ENCODE peak calls at places on chromosomes 3 and 15, in five cellular contexts. I, G, V, W and O are unnamed samples.
A peak's percentile ranks its signal among the peaks of the same experiment; 100 is the strongest.

GRCh38 chr3:46685446-46685845 is 8.0 kb downstream of the ALS2CL start:
- DNase-seq in I (no peak), G (no peak), V (no peak), W (no peak), O (no peak)

GRCh38 chr3:128322030-128323022 is 144.4 kb downstream of the DNAJB8 start:
- DNase-seq in I (no peak), G (peak; percentile 16), V (no peak), W (peak; percentile 44), O (peak; percentile 58)

GRCh38 chr3:120471643-120472042 is 20.9 kb upstream of the FSTL1 start:
- DNase-seq in I (no peak), G (no peak), V (no peak), W (no peak), O (no peak)

GRCh38 chr3:196868297-196868661 is 559 bp downstream of the SENP5 start:
- DNase-seq in I (no peak), G (peak; percentile 1), V (peak; percentile 32), W (peak; percentile 5), O (peak; percentile 48)

GRCh38 chr3:17339233-17339632 is 403.2 kb downstream of the TBC1D5 start:
- DNase-seq in I (no peak), G (no peak), V (no peak), W (no peak), O (no peak)

GRCh38 chr15:42737529-42738328 is 801 bp upstream of the CDAN1 start:
- DNase-seq in I (no peak), G (no peak), V (no peak), W (no peak), O (no peak)

GRCh38 chr3:147411235-147411607 is 2.1 kb downstream of the ZIC1 start:
- DNase-seq in I (no peak), G (no peak), V (peak; percentile 38), W (no peak), O (no peak)

GRCh38 chr3:11847607-11848006 is 922 bp upstream of the TAMM41 start:
- DNase-seq in I (no peak), G (no peak), V (no peak), W (no peak), O (peak; percentile 43)

GRCh38 chr3:173135059-173135458 is 6.0 kb downstream of the SPATA16 start:
- DNase-seq in I (no peak), G (no peak), V (no peak), W (no peak), O (no peak)

GRCh38 chr3:24830230-24831152 is 335.8 kb upstream of the THRB start:
- DNase-seq in I (no peak), G (no peak), V (no peak), W (no peak), O (no peak)

GRCh38 chr3:185998136-185998535 is 60.3 kb upstream of the TRA2B start:
- DNase-seq in I (no peak), G (no peak), V (no peak), W (no peak), O (no peak)

GRCh38 chr15:100958326-100959065 is 39.3 kb downstream of the LRRK1 start:
- DNase-seq in I (peak; percentile 52), G (no peak), V (no peak), W (no peak), O (no peak)

GRCh38 chr3:60578936-60579335 is 672.3 kb downstream of the FHIT start:
- DNase-seq in I (no peak), G (no peak), V (no peak), W (no peak), O (no peak)

GRCh38 chr3:195558602-195559001 is 15.5 kb upstream of the PPP1R2 start:
- DNase-seq in I (no peak), G (no peak), V (peak; percentile 80), W (no peak), O (peak; percentile 38)

GRCh38 chr3:52062499-52062898 is 6.1 kb upstream of the DUSP7 start:
- DNase-seq in I (peak; percentile 91), G (no peak), V (no peak), W (no peak), O (no peak)

GRCh38 chr3:111761309-111761795 is 97.7 kb upstream of the PHLDB2 start:
- DNase-seq in I (no peak), G (no peak), V (no peak), W (no peak), O (no peak)

GRCh38 chr3:12854550-12854949 is 13.2 kb upstream of the RPL32 start:
- DNase-seq in I (no peak), G (no peak), V (no peak), W (no peak), O (no peak)

GRCh38 chr15:66044837-66045236 is 175.5 kb downstream of the RAB11A start:
- DNase-seq in I (no peak), G (no peak), V (no peak), W (no peak), O (no peak)

GRCh38 chr3:11328196-11328945 is 56.2 kb downstream of the ATG7 start:
- DNase-seq in I (no peak), G (no peak), V (no peak), W (no peak), O (no peak)

GRCh38 chr15:45704329-45705249 is 69.8 kb downstream of the SQOR start:
- DNase-seq in I (no peak), G (no peak), V (no peak), W (peak; percentile 2), O (peak; percentile 64)

GRCh38 chr3:81910244-81910852 is 148.9 kb upstream of the GBE1 start:
- DNase-seq in I (peak; percentile 12), G (no peak), V (peak; percentile 3), W (no peak), O (no peak)

GRCh38 chr3:150005243-150006102 is 34.8 kb upstream of the PFN2 start:
- DNase-seq in I (no peak), G (no peak), V (no peak), W (no peak), O (no peak)

GRCh38 chr3:134313839-134314587 is 60.2 kb downstream of the AMOTL2 start:
- DNase-seq in I (no peak), G (no peak), V (no peak), W (no peak), O (no peak)

GRCh38 chr3:81249540-81250029 is 511.9 kb downstream of the GBE1 start:
- DNase-seq in I (peak; percentile 1), G (no peak), V (peak; percentile 2), W (no peak), O (peak; percentile 1)

GRCh38 chr3:171242951-171243350 is 216.4 kb upstream of the SLC2A2 start:
- DNase-seq in I (no peak), G (no peak), V (no peak), W (no peak), O (no peak)

GRCh38 chr3:72630614-72631344 is 217.5 kb downstream of the SHQ1 start:
- DNase-seq in I (no peak), G (no peak), V (peak; percentile 42), W (no peak), O (no peak)

GRCh38 chr3:171088984-171089754 is 62.6 kb upstream of the SLC2A2 start:
- DNase-seq in I (no peak), G (no peak), V (peak; percentile 77), W (no peak), O (no peak)

GRCh38 chr15:28023933-28024888 is 74.9 kb downstream of the OCA2 start:
- DNase-seq in I (no peak), G (no peak), V (no peak), W (no peak), O (no peak)

GRCh38 chr3:22269827-22270226 is 518.8 kb upstream of the ZNF385D start:
- DNase-seq in I (peak; percentile 2), G (no peak), V (no peak), W (no peak), O (no peak)

GRCh38 chr15:56244811-56245576 is 1.3 kb upstream of the RFX7 start:
- DNase-seq in I (no peak), G (no peak), V (no peak), W (peak; percentile 5), O (peak; percentile 30)

GRCh38 chr3:9682123-9682522 is 21.5 kb upstream of the CPNE9 start:
- DNase-seq in I (no peak), G (no peak), V (no peak), W (no peak), O (no peak)

GRCh38 chr3:122957707-122958210 is 69.8 kb downstream of the SEMA5B start:
- DNase-seq in I (no peak), G (no peak), V (no peak), W (no peak), O (no peak)

GRCh38 chr15:101142711-101143110 is 109.1 kb downstream of the CHSY1 start:
- DNase-seq in I (no peak), G (no peak), V (no peak), W (no peak), O (no peak)

GRCh38 chr15:36422631-36423030 is 156.8 kb upstream of the CDIN1 start:
- DNase-seq in I (no peak), G (no peak), V (no peak), W (no peak), O (no peak)

GRCh38 chr3:78165876-78166275 is 1126.0 kb downstream of the ROBO2 start:
- DNase-seq in I (no peak), G (no peak), V (peak; percentile 7), W (no peak), O (no peak)

GRCh38 chr3:16101295-16102186 is 72.9 kb upstream of the GALNT15 start:
- DNase-seq in I (peak; percentile 17), G (no peak), V (no peak), W (no peak), O (no peak)

GRCh38 chr3:171459130-171459941 is 869 bp downstream of the TNIK start:
- DNase-seq in I (no peak), G (peak; percentile 41), V (peak; percentile 74), W (peak; percentile 51), O (peak; percentile 27)